ENCODE peak calls at places on chromosomes 3 and 15, in four cellular contexts. F is spleen, A is esophagus squamous epithelium, S is H54. M is an unnamed sample.

GRCh38 chr15:66566963-66567531 is 1.2 kb upstream of the LCTL start:
- DNase-seq in F (peak; percentile 66), A (no peak), S (peak; percentile 40), M (peak; percentile 60)

GRCh38 chr3:14698601-14699244 is 23.8 kb downstream of the C3orf20 start:
- DNase-seq in F (no peak), A (no peak), S (no peak), M (no peak)

GRCh38 chr15:35505816-35506215 is 40.1 kb downstream of the DPH6 start:
- DNase-seq in F (no peak), A (no peak), S (no peak), M (no peak)

GRCh38 chr15:84979651-84980050 is 2.0 kb upstream of the PDE8A start:
- DNase-seq in F (peak; percentile 88), A (no peak), S (no peak), M (no peak)

GRCh38 chr15:70289191-70289955 is 191.7 kb upstream of the TLE3 start:
- DNase-seq in F (no peak), A (no peak), S (no peak), M (peak; percentile 71)

GRCh38 chr3:141094851-141095545 is 43.9 kb downstream of the SPSB4 start:
- DNase-seq in F (no peak), A (no peak), S (no peak), M (no peak)

GRCh38 chr15:59794229-59794886 is 105.2 kb upstream of the BNIP2 start:
- DNase-seq in F (no peak), A (no peak), S (no peak), M (no peak)

GRCh38 chr3:12507871-12508281 is 23.6 kb downstream of the TSEN2 start:
- DNase-seq in F (no peak), A (no peak), S (peak; percentile 49), M (no peak)

GRCh38 chr15:57647791-57648130 is 56.1 kb downstream of the MYZAP start:
- DNase-seq in F (no peak), A (no peak), S (no peak), M (no peak)

GRCh38 chr3:1082024-1082633 is 10.7 kb upstream of the CNTN6 start:
- DNase-seq in F (no peak), A (no peak), S (peak; percentile 3), M (peak; percentile 57)

GRCh38 chr15:70867911-70868467 is 14.0 kb upstream of the LARP6 start:
- DNase-seq in F (no peak), A (no peak), S (no peak), M (no peak)

GRCh38 chr3:52174896-52175295 is 20.7 kb upstream of the POC1A start:
- DNase-seq in F (peak; percentile 47), A (no peak), S (peak; percentile 55), M (no peak)

GRCh38 chr3:156620260-156620659 is 54.1 kb upstream of the TIPARP start:
- DNase-seq in F (no peak), A (no peak), S (no peak), M (no peak)

GRCh38 chr15:70378126-70379031 is 280.7 kb upstream of the TLE3 start:
- DNase-seq in F (no peak), A (no peak), S (no peak), M (no peak)

GRCh38 chr15:67415186-67415585 is 105.7 kb upstream of the C15orf61 start:
- DNase-seq in F (no peak), A (no peak), S (no peak), M (no peak)

GRCh38 chr3:138947303-138948121 is 495 bp downstream of the FOXL2NB start:
- DNase-seq in F (peak; percentile 38), A (no peak), S (no peak), M (no peak)

DNA sequence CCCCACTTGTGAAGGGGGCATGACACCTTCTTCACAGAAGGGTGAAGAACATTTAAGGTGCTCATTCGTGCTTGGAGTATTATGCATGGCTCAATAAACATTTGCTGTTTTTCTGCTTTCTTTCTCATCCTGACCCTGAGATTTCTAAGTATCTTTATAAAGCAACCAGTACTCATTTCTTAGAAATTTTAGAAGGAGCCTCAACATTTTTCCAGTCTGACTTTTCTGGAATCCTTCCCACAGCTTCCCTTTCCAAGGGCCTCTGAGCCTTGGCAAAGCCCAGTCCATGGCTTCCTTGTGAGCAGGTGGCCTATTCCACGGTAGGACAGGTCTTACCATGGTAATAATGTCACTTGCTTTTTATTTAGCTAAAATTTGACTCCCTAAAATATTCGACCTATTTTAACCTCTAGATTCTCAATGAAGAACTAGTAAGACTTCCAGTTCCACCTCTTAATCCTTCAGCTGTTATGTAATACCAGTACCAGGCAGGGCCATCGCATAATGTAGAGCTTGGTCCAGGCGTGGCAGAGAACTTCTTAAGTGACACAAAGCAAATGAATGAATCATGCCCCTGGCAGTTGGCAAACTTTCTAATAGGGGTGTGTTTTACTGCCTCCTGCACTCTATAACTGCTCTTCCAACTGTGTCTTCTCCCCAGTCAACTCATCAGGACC is 1.0 kb upstream of the TM4SF4 start:
- DNase-seq in F (no peak), A (peak; percentile 7), S (peak; percentile 25), M (no peak)
- TF ChIP-seq POLR2A in F (no peak), A (no peak), S (no peak), M (no peak)

DNA sequence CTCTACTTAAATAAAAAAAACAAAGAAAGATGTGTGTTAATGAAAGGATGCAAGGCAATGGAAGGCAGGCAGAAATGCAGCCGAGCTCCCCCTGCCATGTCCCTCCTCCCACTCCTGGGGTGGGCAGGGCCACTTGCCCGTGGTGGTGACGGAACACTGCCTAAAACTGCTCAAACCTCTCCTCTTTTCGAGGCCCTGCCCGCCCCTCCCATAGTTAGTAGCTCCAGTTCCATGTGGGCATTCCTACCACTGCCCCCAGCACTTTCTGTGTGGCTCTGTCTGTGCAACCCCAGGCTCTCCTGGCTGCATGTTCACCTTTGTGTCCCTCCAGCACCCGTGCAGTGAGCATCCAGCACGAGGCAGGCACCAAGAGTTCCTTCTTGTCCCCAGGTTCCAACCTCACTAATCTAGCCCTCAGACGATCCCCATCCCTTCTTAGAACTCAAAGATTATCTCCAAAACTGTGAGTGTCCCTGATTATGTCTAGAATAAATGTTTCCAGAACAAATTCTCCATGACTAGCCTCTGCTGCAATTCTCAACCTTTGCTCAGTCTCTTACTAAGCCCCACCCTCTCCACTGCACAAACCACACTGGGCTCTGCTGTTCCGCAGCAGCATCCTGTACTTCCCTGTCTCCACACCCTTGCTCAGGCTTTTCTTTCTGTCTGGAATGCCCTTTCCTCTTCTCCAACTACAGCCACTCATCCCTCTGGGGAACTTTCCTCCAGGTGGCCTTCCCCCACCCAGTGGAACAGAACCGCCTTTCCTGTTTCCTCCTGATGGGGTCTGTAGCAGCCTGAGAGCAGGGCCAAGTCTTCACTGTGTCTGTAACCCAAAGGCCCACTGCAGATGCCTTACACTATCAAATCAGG is 32.6 kb upstream of the SPTBN5 start:
- DNase-seq in F (no peak), A (no peak), S (no peak), M (no peak)
- TF ChIP-seq POLR2A in F (no peak), A (no peak), S (no peak), M (no peak)

GRCh38 chr15:76576526-76577279 is 240.1 kb downstream of the ISL2 start:
- DNase-seq in F (no peak), A (no peak), S (no peak), M (peak; percentile 74)
- TF ChIP-seq POLR2A in F (no peak), A (no peak), S (no peak), M (no peak)

DNA sequence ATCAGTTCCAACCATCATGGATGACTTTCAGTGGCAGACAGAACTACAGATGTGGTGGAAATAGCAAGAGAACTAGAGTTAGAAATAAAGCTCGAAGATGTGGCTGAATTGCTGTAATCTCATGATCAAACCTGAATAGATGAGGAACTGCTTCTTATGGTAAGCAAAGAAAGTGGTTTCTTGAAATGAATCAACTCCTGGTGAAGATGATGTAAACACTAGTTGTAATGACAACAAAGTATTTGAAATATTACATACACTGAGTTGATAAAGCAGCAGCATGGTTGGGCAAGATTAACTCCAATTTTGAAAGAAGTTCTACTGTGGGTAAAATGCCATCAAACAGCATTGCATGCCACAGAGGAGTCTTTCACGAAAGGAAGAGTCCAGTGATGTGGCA is 131.7 kb upstream of the FAM3D start:
- DNase-seq in F (no peak), A (no peak), S (no peak), M (no peak)
- TF ChIP-seq POLR2A in F (no peak), A (no peak), S (no peak), M (no peak)

DNA sequence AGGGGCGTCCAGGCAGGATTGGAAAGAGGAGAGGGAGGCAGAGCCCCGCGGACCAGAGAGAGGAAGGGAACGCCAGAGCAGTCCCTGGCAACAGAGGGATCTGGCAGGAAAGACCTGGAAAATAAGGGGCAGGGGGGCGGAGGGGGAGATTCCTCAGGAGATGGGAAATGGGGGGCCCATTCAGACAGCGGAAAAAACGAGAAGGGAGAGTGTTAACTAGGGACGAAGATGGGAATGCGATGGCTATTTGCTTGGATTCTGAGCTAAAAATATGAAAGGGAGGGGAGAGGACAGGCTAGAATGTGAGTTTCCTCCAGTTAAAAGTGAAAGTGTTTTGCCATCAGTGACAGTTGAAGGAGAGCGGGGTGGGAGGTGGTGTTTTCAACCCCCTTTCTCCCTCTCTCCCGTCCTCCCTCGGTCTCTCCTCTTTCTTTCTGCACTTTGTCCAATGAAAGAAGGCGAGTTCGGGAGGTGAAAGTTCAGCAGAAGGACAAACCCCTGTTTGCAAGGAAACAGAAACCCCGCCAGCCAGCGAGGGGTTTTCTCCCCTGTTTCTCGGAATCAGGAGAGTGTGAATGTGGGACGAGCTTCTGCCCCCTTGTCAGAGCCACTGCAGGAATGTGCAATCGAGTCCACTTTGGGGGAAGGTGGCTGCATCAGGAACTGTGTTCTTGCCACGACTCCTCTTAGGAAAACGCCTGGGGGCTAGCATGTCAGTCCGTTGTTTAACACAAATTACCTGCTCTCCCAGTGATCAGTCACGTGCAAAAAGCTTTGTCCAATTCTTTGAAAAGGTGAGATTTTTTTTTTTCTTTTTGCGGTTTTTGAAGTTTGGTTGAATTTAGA is 911 bp upstream of the FOXP1 start:
- DNase-seq in F (peak; percentile 84), A (no peak), S (peak; percentile 22), M (no peak)
- TF ChIP-seq POLR2A in F (peak; percentile 19), A (no peak), S (peak; percentile 11), M (no peak)

GRCh38 chr3:119912220-119912619 is 130.3 kb downstream of the NR1I2 start:
- DNase-seq in F (no peak), A (no peak), S (no peak), M (no peak)
- TF ChIP-seq POLR2A in F (no peak), A (no peak), S (no peak), M (no peak)

DNA sequence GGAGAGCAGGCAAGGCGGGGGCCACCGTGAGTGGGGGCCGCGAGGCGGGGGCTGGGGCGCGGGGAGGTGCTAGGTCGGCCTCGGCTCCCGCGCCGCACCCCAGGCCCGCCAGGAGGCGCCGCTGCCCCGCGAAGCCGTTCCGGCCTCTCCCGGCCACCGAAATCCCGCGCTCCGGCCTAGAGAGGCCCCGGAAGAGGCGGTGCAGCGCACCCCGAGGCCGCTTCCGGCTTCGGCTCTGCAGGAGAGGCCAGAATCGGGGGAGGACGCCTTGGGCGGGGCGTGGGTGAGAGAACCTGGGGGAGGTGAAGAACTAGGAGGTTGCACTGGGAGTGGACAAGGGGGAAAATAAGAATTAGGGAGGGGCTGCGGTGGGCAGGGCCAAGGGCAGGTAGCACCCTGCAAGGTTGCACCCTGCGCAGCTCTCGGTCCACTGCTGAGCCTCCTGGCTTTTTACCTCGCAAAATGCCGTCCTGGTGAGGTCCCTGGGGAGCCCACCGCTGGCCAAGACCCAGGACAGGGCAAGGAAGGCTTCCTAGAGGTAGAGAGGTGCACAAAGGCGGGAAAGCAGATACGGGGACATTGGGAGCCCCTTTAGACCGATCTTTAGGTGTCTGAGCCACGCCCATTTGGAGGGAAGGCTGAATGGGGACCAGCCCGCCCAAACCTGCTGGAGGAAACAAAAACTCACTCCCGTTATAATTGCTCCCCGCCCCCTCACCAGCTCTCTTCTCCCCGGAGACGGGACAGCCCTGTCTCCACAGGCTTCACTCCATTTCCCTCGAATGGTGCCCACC is 8.4 kb upstream of the GNAI2 start:
- DNase-seq in F (peak; percentile 99), A (peak; percentile 79), S (peak; percentile 95), M (peak; percentile 98)
- TF ChIP-seq POLR2A in F (peak; percentile 14), A (no peak), S (peak; percentile 26), M (no peak)